ENCODE peak calls at places on chromosomes 16 and 17, in four cellular contexts. T, M, H and W are unnamed samples.

GRCh38 chr16:29645699-29646187 is 17.3 kb upstream of the SPN start:
- DNase-seq in T (no peak), M (no peak), H (no peak), W (no peak)

GRCh38 chr16:49588729-49589384 is 215.3 kb downstream of the C16orf78 start:
- DNase-seq in T (peak; percentile 60), M (no peak), H (no peak), W (no peak)

GRCh38 chr16:62870554-62870953 is 834.3 kb upstream of the CDH8 start:
- DNase-seq in T (no peak), M (no peak), H (no peak), W (no peak)

GRCh38 chr17:79918581-79919163 is 79.4 kb upstream of the CBX4 start:
- DNase-seq in T (no peak), M (no peak), H (no peak), W (no peak)

GRCh38 chr17:79850571-79851460 is 11.6 kb upstream of the CBX4 start:
- DNase-seq in T (no peak), M (no peak), H (no peak), W (peak; percentile 26)

GRCh38 chr17:68184141-68184571 is 63.7 kb upstream of the AMZ2 start:
- DNase-seq in T (no peak), M (no peak), H (no peak), W (no peak)

GRCh38 chr16:72836985-72837384 is 210.9 kb downstream of the ZFHX3 start:
- DNase-seq in T (peak; percentile 43), M (no peak), H (no peak), W (no peak)

GRCh38 chr17:57957120-57957850 is 2.1 kb upstream of the CUEDC1 start:
- DNase-seq in T (no peak), M (no peak), H (no peak), W (no peak)

GRCh38 chr17:75240394-75241142 is 20.8 kb downstream of the GGA3 start:
- DNase-seq in T (no peak), M (no peak), H (no peak), W (no peak)

GRCh38 chr17:46044286-46044928 is 45.4 kb downstream of the STH start:
- DNase-seq in T (no peak), M (peak; percentile 30), H (peak; percentile 74), W (peak; percentile 84)

GRCh38 chr16:4390266-4391260 is 18.9 kb downstream of the VASN start:
- DNase-seq in T (no peak), M (no peak), H (no peak), W (no peak)

GRCh38 chr17:30246460-30246859 is 11.0 kb upstream of the SLC6A4 start:
- DNase-seq in T (no peak), M (no peak), H (no peak), W (no peak)

GRCh38 chr16:19135201-19135838 is 21.6 kb downstream of the ITPRIPL2 start:
- DNase-seq in T (peak; percentile 35), M (no peak), H (no peak), W (no peak)

GRCh38 chr17:46894024-46894423 is 28.9 kb upstream of the GOSR2 start:
- DNase-seq in T (no peak), M (no peak), H (no peak), W (no peak)

GRCh38 chr16:71762186-71762585 is 37.7 kb upstream of the PHLPP2 start:
- DNase-seq in T (no peak), M (no peak), H (no peak), W (no peak)

GRCh38 chr16:87248704-87249103 is 68.5 kb downstream of the C16orf95 start:
- DNase-seq in T (no peak), M (no peak), H (no peak), W (no peak)

GRCh38 chr17:82281502-82282238 is 8.2 kb upstream of the CSNK1D start:
- DNase-seq in T (no peak), M (no peak), H (no peak), W (no peak)

GRCh38 chr17:82889496-82890338 is 49.9 kb upstream of the ZNF750 start:
- DNase-seq in T (no peak), M (no peak), H (no peak), W (no peak)

GRCh38 chr16:30184430-30185140 is 1.2 kb downstream of the CORO1A start:
- DNase-seq in T (peak; percentile 90), M (no peak), H (no peak), W (no peak)

GRCh38 chr17:76273435-76273921 is 8.3 kb downstream of the UBALD2 start:
- DNase-seq in T (no peak), M (no peak), H (no peak), W (no peak)

GRCh38 chr16:84314814-84315213 is 20.1 kb downstream of the WFDC1 start:
- DNase-seq in T (no peak), M (no peak), H (no peak), W (no peak)

GRCh38 chr17:28476076-28476475 is 2.6 kb downstream of the SLC13A2 start:
- DNase-seq in T (peak; percentile 59), M (no peak), H (no peak), W (no peak)

GRCh38 chr17:1511756-1512321 is 4.6 kb downstream of the INPP5K start:
- DNase-seq in T (no peak), M (no peak), H (no peak), W (no peak)

GRCh38 chr17:9002610-9003354 is 18.5 kb upstream of the NTN1 start:
- DNase-seq in T (no peak), M (no peak), H (no peak), W (no peak)

GRCh38 chr17:65902165-65902564 is 289.8 kb downstream of the CEP112 start:
- DNase-seq in T (no peak), M (no peak), H (no peak), W (no peak)

GRCh38 chr17:17032131-17032692 is 10.0 kb upstream of the MPRIP start:
- DNase-seq in T (peak; percentile 83), M (no peak), H (no peak), W (peak; percentile 49)

GRCh38 chr16:735982-736453 is 4.8 kb downstream of the CIAO3 start:
- DNase-seq in T (no peak), M (no peak), H (no peak), W (no peak)

GRCh38 chr17:43006639-43007551 is at the start of gene IFI35:
- DNase-seq in T (peak; percentile 94), M (peak; percentile 75), H (no peak), W (peak; percentile 17)

GRCh38 chr17:4944163-4944553 is 4.1 kb downstream of the RNF167 start:
- DNase-seq in T (peak; percentile 86), M (no peak), H (no peak), W (no peak)

GRCh38 chr17:3626831-3627565 is 9.1 kb downstream of the SHPK start:
- DNase-seq in T (no peak), M (no peak), H (no peak), W (no peak)

GRCh38 chr16:46972971-46973456 is 460 bp downstream of the DNAJA2 start:
- DNase-seq in T (peak; percentile 74), M (no peak), H (no peak), W (no peak)

GRCh38 chr17:55285340-55286301 is 20.9 kb downstream of the HLF start:
- DNase-seq in T (peak; percentile 88), M (no peak), H (no peak), W (no peak)

GRCh38 chr16:10625595-10626357 is 45.4 kb upstream of the EMP2 start:
- DNase-seq in T (no peak), M (no peak), H (no peak), W (no peak)

GRCh38 chr16:89584768-89585549 is 9.4 kb downstream of the CPNE7 start:
- DNase-seq in T (no peak), M (no peak), H (no peak), W (no peak)